ENCODE peak calls at places on chromosome 9, in five cellular contexts. U is stimulated activated CD8-positive, alpha-beta memory T cell treated with anti-CD3 and anti-CD28 coated beads, Interleukin-15, amount 100 ng/mL, for 4 hours; J is amygdala; C is T-helper 9 cell; A is colonic mucosa. K is an unnamed sample.

GRCh38 chr9:34993502-34994428 is 4.2 kb downstream of the DNAJB5 start:
- DNase-seq in U (no peak), J (no peak), C (no peak), A (peak), K (peak)

GRCh38 chr9:70933318-70933717 is 188.1 kb downstream of the TRPM3 start:
- DNase-seq in U (no peak), J (no peak), C (no peak), A (no peak), K (no peak)

GRCh38 chr9:83642784-83643183 is 19.8 kb downstream of the IDNK start:
- DNase-seq in U (no peak), J (no peak), C (no peak), A (no peak), K (no peak)

GRCh38 chr9:70285246-70285645 is 26.5 kb downstream of the SMC5 start:
- DNase-seq in U (no peak), J (no peak), C (no peak), A (no peak), K (peak)

GRCh38 chr9:34541540-34541939 is 18.8 kb upstream of the ENHO start:
- DNase-seq in U (no peak), J (no peak), C (no peak), A (no peak), K (no peak)

GRCh38 chr9:124506931-124507879 is at the start of gene NR5A1:
- DNase-seq in U (no peak), J (no peak), C (no peak), A (no peak), K (no peak)

GRCh38 chr9:135480071-135480941 is 724 bp downstream of the PPP1R26 start:
- DNase-seq in U (no peak), J (no peak), C (no peak), A (peak), K (no peak)

GRCh38 chr9:111828193-111828592 is 33.5 kb upstream of the SHOC1 start:
- DNase-seq in U (no peak), J (no peak), C (no peak), A (no peak), K (peak)

GRCh38 chr9:91647371-91647770 is 223.7 kb upstream of the NFIL3 start:
- DNase-seq in U (no peak), J (no peak), C (no peak), A (no peak), K (no peak)

GRCh38 chr9:29564564-29564963 is 1991.3 kb upstream of the C9orf72 start:
- DNase-seq in U (no peak), J (no peak), C (no peak), A (no peak), K (peak)

GRCh38 chr9:116471093-116471906 is 215.8 kb upstream of the TRIM32 start:
- DNase-seq in U (no peak), J (no peak), C (no peak), A (no peak), K (no peak)

GRCh38 chr9:2688636-2689035 is 28.7 kb upstream of the KCNV2 start:
- DNase-seq in U (no peak), J (no peak), C (no peak), A (no peak), K (no peak)

GRCh38 chr9:136629879-136630661 is 32.6 kb upstream of the EGFL7 start:
- DNase-seq in U (peak), J (no peak), C (peak), A (peak), K (peak)

GRCh38 chr9:127698985-127699670 is 7.7 kb upstream of the CFAP157 start:
- DNase-seq in U (peak), J (peak), C (peak), A (peak), K (peak)

GRCh38 chr9:5628183-5628529 is 751 bp upstream of the RIC1 start:
- DNase-seq in U (no peak), J (no peak), C (no peak), A (no peak), K (no peak)

GRCh38 chr9:107621436-107621835 is 131.9 kb upstream of the KLF4 start:
- DNase-seq in U (no peak), J (no peak), C (no peak), A (no peak), K (no peak)